ENCODE peak calls at places on chromosomes 3 and 15, in seven cellular contexts. L, V, D, E, K, R and F are unnamed samples.
A peak's percentile ranks its signal among the peaks of the same experiment; 100 is the strongest.

GRCh38 chr3:53159415-53160135 is 1.4 kb upstream of the PRKCD start:
- DNase-seq in L (no peak), V (peak; percentile 22), D (peak; percentile 65), E (no peak), K (peak; percentile 85), R (no peak), F (no peak)

GRCh38 chr3:144182501-144182900 is 210.9 kb downstream of the DIPK2A start:
- DNase-seq in L (no peak), V (no peak), D (no peak), E (no peak), K (no peak), R (no peak), F (no peak)

GRCh38 chr3:152657002-152657400 is 177.9 kb upstream of the P2RY1 start:
- DNase-seq in L (no peak), V (no peak), D (no peak), E (no peak), K (no peak), R (no peak), F (no peak)

GRCh38 chr15:95864467-95864886 is 466.0 kb upstream of the NR2F2 start:
- DNase-seq in L (peak; percentile 48), V (no peak), D (no peak), E (no peak), K (no peak), R (no peak), F (no peak)

GRCh38 chr3:52401021-52401420 is 43.9 kb downstream of the SEMA3G start:
- DNase-seq in L (no peak), V (no peak), D (no peak), E (no peak), K (no peak), R (no peak), F (no peak)

GRCh38 chr15:44081223-44082013 is 113.7 kb downstream of the FRMD5 start:
- DNase-seq in L (no peak), V (no peak), D (no peak), E (no peak), K (no peak), R (no peak), F (no peak)

GRCh38 chr3:163056874-163057497 is 1560.4 kb downstream of the OTOL1 start:
- DNase-seq in L (no peak), V (no peak), D (peak; percentile 80), E (peak; percentile 63), K (peak; percentile 16), R (no peak), F (no peak)

GRCh38 chr3:187016639-187017345 is 86.5 kb downstream of the ST6GAL1 start:
- DNase-seq in L (no peak), V (no peak), D (no peak), E (no peak), K (no peak), R (no peak), F (peak; percentile 19)

GRCh38 chr3:179713643-179714090 is 60.8 kb downstream of the USP13 start:
- DNase-seq in L (no peak), V (no peak), D (no peak), E (no peak), K (no peak), R (no peak), F (no peak)